ENCODE peak calls at places on chromosomes 2 and 18, in four cellular contexts. L is GM12878, F is SK-N-SH, E is sigmoid colon. A is an unnamed sample.

GRCh38 chr2:56348382-56348781 is 164.6 kb downstream of the CCDC85A start:
- DNase-seq in L (peak; percentile 13), F (no peak), E (no peak), A (no peak)

GRCh38 chr2:48733067-48733503 is 22.4 kb downstream of the LHCGR start:
- DNase-seq in E (no peak), L (no peak), F (no peak), A (no peak)

GRCh38 chr2:197207106-197207505 is 103.5 kb downstream of the ANKRD44 start:
- DNase-seq in F (no peak), E (no peak), L (no peak), A (peak; percentile 55)

GRCh38 chr2:96539215-96539920 is 2.8 kb downstream of the ARID5A start:
- DNase-seq in E (no peak), L (no peak), F (no peak), A (no peak)

GRCh38 chr18:44839239-44839666 is 158.6 kb downstream of the SETBP1 start:
- DNase-seq in L (peak; percentile 64), E (peak; percentile 87), F (no peak), A (no peak)

GRCh38 chr2:205245652-205246051 is 436.6 kb upstream of the NRP2 start:
- DNase-seq in E (no peak), L (no peak), F (no peak), A (no peak)

GRCh38 chr2:23542390-23542789 is 157.4 kb downstream of the KLHL29 start:
- DNase-seq in L (no peak), F (no peak), E (no peak), A (no peak)

GRCh38 chr2:103268841-103269498 is 507.1 kb downstream of the TMEM182 start:
- DNase-seq in E (no peak), L (no peak), F (no peak), A (no peak)

GRCh38 chr18:54983041-54983686 is 23.9 kb upstream of the CCDC68 start:
- DNase-seq in L (no peak), F (peak; percentile 67), E (no peak), A (no peak)

GRCh38 chr2:25991965-25992364 is 9.7 kb upstream of the KIF3C start:
- DNase-seq in L (no peak), E (no peak), F (no peak), A (no peak)

GRCh38 chr18:47050468-47050867 is 15.0 kb upstream of the ELOA2 start:
- DNase-seq in F (peak; percentile 42), E (no peak), L (no peak), A (no peak)

GRCh38 chr2:97751752-97752151 is 38.4 kb downstream of the ZAP70 start:
- DNase-seq in F (no peak), E (no peak), L (no peak), A (no peak)

GRCh38 chr2:18518116-18519111 is 42.0 kb downstream of the RDH14 start:
- DNase-seq in L (no peak), F (no peak), E (no peak), A (no peak)

GRCh38 chr18:28512357-28512756 is 335.4 kb upstream of the CDH2 start:
- DNase-seq in E (no peak), F (no peak), L (peak; percentile 1), A (no peak)

GRCh38 chr2:109375656-109376055 is 238.1 kb downstream of the SEPTIN10 start:
- DNase-seq in E (peak; percentile 56), F (no peak), L (no peak), A (no peak)

GRCh38 chr2:187976667-187977333 is 314.9 kb upstream of the GULP1 start:
- DNase-seq in E (no peak), L (no peak), F (no peak), A (no peak)

GRCh38 chr2:173652311-173652710 is 297.6 kb downstream of the CDCA7 start:
- DNase-seq in E (no peak), L (no peak), F (no peak), A (no peak)

GRCh38 chr2:150610670-150611279 is 123.3 kb upstream of the RND3 start:
- DNase-seq in F (peak; percentile 14), L (no peak), E (no peak), A (no peak)

GRCh38 chr2:239263937-239264837 is 136.6 kb downstream of the HDAC4 start:
- DNase-seq in E (peak; percentile 71), F (no peak), L (no peak), A (no peak)

GRCh38 chr2:12177052-12177994 is 430.9 kb downstream of the LPIN1 start:
- DNase-seq in L (peak; percentile 45), E (peak; percentile 87), F (peak; percentile 80), A (no peak)

GRCh38 chr2:240655931-240656886 is 26.5 kb downstream of the AQP12B start:
- DNase-seq in E (peak; percentile 36), F (no peak), L (peak; percentile 31), A (peak; percentile 90)

GRCh38 chr2:27077231-27077630 is 1.2 kb upstream of the EMILIN1 start:
- DNase-seq in E (no peak), L (no peak), F (no peak), A (no peak)

GRCh38 chr2:27079233-27080139 is 1.1 kb downstream of the EMILIN1 start:
- DNase-seq in L (no peak), F (peak; percentile 57), E (no peak), A (no peak)

GRCh38 chr2:27080140-27080469 is 1.7 kb downstream of the EMILIN1 start:
- DNase-seq in L (no peak), F (no peak), E (no peak), A (no peak)

GRCh38 chr2:27080603-27080938 is 2.2 kb downstream of the EMILIN1 start:
- DNase-seq in F (no peak), E (no peak), L (no peak), A (no peak)

DNA sequence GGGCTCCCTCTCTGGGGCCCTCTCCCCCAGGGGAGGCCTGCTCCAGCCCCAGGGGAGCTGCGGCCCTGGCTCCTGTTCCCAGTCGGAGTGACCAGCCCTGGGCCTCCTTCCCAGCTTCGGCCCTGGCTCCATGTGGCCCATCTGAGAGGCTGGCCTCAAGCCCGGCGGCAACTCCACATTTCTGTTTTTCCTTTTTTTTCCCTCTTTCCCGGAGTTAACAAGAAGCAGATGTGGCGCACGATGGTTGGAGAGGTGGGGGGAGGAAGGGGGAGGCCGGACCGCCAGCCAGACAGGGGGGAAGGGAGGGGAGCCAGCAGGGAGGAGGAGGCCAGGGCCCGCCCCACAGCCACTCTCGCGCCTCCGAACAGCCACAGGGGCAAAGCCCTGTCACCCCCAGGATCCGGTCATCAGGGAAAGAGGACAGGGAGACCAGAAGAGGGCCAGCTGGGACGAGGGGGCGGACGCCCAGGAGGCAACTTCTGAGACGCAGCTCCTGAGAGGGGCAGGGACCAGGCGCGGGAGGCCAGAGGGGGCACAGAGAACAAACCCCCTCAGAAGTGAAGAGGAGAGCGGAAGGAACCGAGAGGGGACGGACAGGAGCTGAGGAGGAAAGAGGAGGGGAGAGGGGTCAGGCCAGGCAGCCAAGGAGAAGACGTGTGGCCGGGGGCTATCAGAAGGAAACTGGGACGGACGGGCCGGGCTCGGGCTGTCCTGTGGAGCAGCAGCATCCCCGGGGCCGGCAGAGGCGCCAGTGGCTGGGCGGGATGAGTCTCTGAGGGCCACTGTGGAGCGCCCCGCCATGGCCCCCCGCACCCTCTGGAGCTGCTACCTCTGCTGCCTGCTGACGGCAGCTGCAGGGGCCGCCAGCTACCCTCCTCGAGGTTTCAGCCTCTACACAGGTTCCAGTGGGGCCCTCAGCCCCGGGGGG is at the start of gene EMILIN1:
- DNase-seq in F (peak; percentile 97), E (peak; percentile 98), L (no peak), A (peak; percentile 97)
- H3K4me1 ChIP-seq in F (peaks cover 36% of the 10 kb centered on the region), E (peaks cover 80% of the 10 kb centered on the region), L (peaks cover 47% of the 10 kb centered on the region), A (peaks cover 97% of the 10 kb centered on the region)

DNA sequence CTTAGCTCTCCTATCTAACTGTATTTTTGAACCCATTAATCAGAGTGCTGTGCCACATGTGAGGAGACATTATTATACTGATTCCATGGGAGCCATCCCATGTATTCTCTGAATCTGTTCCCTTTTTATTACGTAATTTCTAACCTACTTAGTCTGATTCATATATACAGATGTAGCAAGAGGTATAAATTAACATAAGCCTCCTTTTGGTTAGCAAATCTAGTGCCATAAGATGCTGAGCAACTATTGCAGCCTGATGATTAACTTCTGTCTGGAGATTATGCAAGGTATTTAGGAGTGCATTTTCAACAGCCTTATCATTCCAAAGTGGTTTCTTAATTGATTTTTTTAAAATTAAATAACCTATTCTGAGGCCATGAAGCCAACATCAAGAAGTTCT is 114.1 kb upstream of the MSH2 start:
- DNase-seq in E (no peak), F (no peak), L (no peak), A (no peak)
- TF ChIP-seq EP300 in E (no peak), F (no peak), L (no peak), A (no peak)

GRCh38 chr2:70514612-70515055 is 39.0 kb downstream of the TGFA start:
- DNase-seq in L (no peak), E (no peak), F (no peak), A (no peak)
- TF ChIP-seq POLR2AphosphoS5 in L (no peak), E (no peak), F (no peak), A (no peak)

GRCh38 chr2:2793514-2793913 is 462.4 kb upstream of the MYT1L start:
- DNase-seq in L (no peak), F (no peak), E (no peak), A (no peak)

GRCh38 chr2:2793925-2794324 is 462.9 kb upstream of the MYT1L start:
- DNase-seq in E (no peak), F (no peak), L (no peak), A (no peak)

GRCh38 chr2:2791606-2792005 is 460.5 kb upstream of the MYT1L start:
- DNase-seq in F (no peak), L (no peak), E (no peak), A (no peak)

GRCh38 chr2:2788076-2788475 is 457.0 kb upstream of the MYT1L start:
- DNase-seq in L (no peak), E (no peak), F (no peak), A (no peak)

GRCh38 chr2:2791031-2791430 is 460.0 kb upstream of the MYT1L start:
- DNase-seq in L (no peak), F (no peak), E (no peak), A (no peak)
- H3K4me1 ChIP-seq in L (no peaks in the 10 kb centered on the region), F (no peaks in the 10 kb centered on the region), E (no peaks in the 10 kb centered on the region), A (no peaks in the 10 kb centered on the region)

GRCh38 chr18:9215221-9215933 is 78.8 kb downstream of the ANKRD12 start:
- DNase-seq in E (no peak), L (no peak), F (no peak), A (no peak)
- TF ChIP-seq EP300 in E (no peak), L (no peak), F (no peak), A (no peak)

DNA sequence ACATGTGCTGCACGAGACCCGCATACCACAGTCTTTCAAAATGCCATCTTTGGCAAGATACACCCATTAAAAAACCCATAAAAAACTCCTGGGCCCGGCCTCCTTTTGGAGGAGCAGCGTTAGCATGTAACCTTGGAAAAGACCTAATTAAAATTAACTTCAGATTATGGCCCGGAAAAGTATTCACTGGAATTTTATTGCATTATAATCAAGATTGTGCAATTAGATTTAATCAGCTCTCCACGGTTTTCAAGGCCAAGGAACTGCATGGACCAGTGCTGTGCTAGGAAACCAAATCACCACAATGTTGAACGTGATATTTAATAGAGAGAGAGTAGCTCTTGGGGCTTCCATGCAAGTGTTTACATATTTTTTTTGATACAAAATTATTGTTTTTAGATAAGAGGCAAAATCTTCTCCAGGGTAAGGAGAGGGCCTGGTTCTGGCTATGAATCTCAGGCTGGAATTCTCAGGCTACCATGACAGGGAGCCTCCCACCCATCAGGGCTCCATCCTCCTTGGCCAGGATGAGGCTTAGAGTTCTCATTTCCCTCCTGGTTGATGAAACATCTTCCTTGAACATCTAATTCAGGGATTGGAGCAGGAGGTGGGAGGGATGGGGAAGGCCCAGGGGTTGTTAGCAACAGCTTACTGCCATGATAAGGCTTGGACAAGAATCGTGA is 82.0 kb upstream of the TTC39C start:
- DNase-seq in L (no peak), F (no peak), E (no peak), A (no peak)
- TF ChIP-seq POLR2AphosphoS5 in L (no peak), F (no peak), E (no peak), A (no peak)

GRCh38 chr2:237161239-237161638 is 75.5 kb downstream of the COPS8 start:
- DNase-seq in E (peak; percentile 91), F (no peak), L (no peak), A (peak; percentile 92)
- H3K4me1 ChIP-seq in E (peaks cover 22% of the 10 kb centered on the region), F (peaks cover 19% of the 10 kb centered on the region), L (peaks cover under 1% of the 10 kb centered on the region), A (peaks cover 8% of the 10 kb centered on the region)

GRCh38 chr2:157182204-157182709 is 75.2 kb upstream of the GALNT5 start:
- DNase-seq in E (no peak), L (no peak), F (no peak), A (no peak)
- TF ChIP-seq EP300 in E (no peak), L (no peak), F (no peak), A (no peak)